ENCODE peak calls at places on chromosomes 5 and 9, in five cellular contexts. N is AG09319, D is iris pigment epithelial cell, R is T-cell, Y is hypothalamus. T is an unnamed sample.

GRCh38 chr5:136620016-136620419 is 254.7 kb upstream of the TRPC7 start:
- DNase-seq in D (peak; percentile 27), R (no peak), N (no peak), Y (no peak), T (no peak)

GRCh38 chr5:141703133-141703561 is 21.1 kb upstream of the ARAP3 start:
- DNase-seq in N (no peak), Y (no peak), R (no peak), D (no peak), T (no peak)

GRCh38 chr9:1049641-1050040 is 516 bp upstream of the DMRT2 start:
- DNase-seq in R (no peak), N (no peak), Y (no peak), D (no peak), T (no peak)

GRCh38 chr5:178984145-178985072 is 10.7 kb downstream of the GRM6 start:
- DNase-seq in N (no peak), D (no peak), R (no peak), Y (no peak), T (no peak)

GRCh38 chr9:108108802-108109448 is 619.4 kb upstream of the KLF4 start:
- DNase-seq in D (no peak), Y (no peak), N (no peak), R (no peak), T (no peak)

GRCh38 chr9:77712533-77713130 is 64.5 kb upstream of the GNA14 start:
- DNase-seq in D (peak; percentile 96), R (no peak), N (no peak), Y (no peak), T (no peak)

GRCh38 chr5:83965431-83965830 is 244.8 kb upstream of the HAPLN1 start:
- DNase-seq in D (no peak), N (no peak), R (no peak), Y (no peak), T (no peak)

GRCh38 chr5:179919487-179920060 is 11.9 kb upstream of the TBC1D9B start:
- DNase-seq in R (no peak), D (no peak), Y (no peak), N (no peak), T (no peak)

GRCh38 chr9:90331826-90332575 is 310.6 kb downstream of the DIRAS2 start:
- DNase-seq in N (no peak), D (peak; percentile 25), R (no peak), Y (no peak), T (no peak)

GRCh38 chr5:80243567-80243966 is 12.3 kb downstream of the SERINC5 start:
- DNase-seq in N (no peak), R (no peak), D (no peak), Y (no peak), T (no peak)

GRCh38 chr9:109908459-109909390 is 128.7 kb downstream of the PALM2AKAP2 start:
- DNase-seq in Y (no peak), N (peak; percentile 44), D (peak; percentile 91), R (no peak), T (no peak)

GRCh38 chr5:18792145-18792544 is 1157.9 kb downstream of the TAF11L14 start:
- DNase-seq in D (peak; percentile 20), N (no peak), Y (no peak), R (no peak), T (no peak)

GRCh38 chr5:1001406-1002270 is 7.0 kb upstream of the NKD2 start:
- DNase-seq in D (no peak), N (no peak), R (no peak), Y (no peak), T (peak; percentile 6)

GRCh38 chr9:1013018-1013417 is 36.6 kb downstream of the DMRT3 start:
- DNase-seq in N (no peak), D (no peak), R (no peak), Y (no peak), T (no peak)

GRCh38 chr9:127854169-127854833 is at the start of gene ENG:
- DNase-seq in D (peak; percentile 59), R (no peak), N (no peak), Y (peak; percentile 14), T (peak; percentile 61)

GRCh38 chr9:24351258-24351657 is 194.4 kb downstream of the IZUMO3 start:
- DNase-seq in D (no peak), N (no peak), Y (no peak), R (no peak), T (no peak)

GRCh38 chr9:117466111-117466510 is 51.3 kb upstream of the ASTN2 start:
- DNase-seq in Y (no peak), R (no peak), D (no peak), N (no peak), T (no peak)

GRCh38 chr9:124342946-124343485 is 72.2 kb downstream of the PSMB7 start:
- DNase-seq in Y (peak; percentile 68), N (peak; percentile 75), D (peak; percentile 88), R (no peak), T (peak; percentile 88)

GRCh38 chr5:140566665-140567064 is 2.0 kb downstream of the SLC35A4 start:
- DNase-seq in Y (no peak), D (no peak), N (no peak), R (no peak), T (no peak)

GRCh38 chr9:126440938-126441337 is 114.3 kb downstream of the MVB12B start:
- DNase-seq in Y (peak; percentile 27), R (no peak), D (no peak), N (peak; percentile 22), T (no peak)

GRCh38 chr9:132994410-132995120 is 16.1 kb downstream of the GFI1B start:
- DNase-seq in D (peak; percentile 42), R (no peak), Y (no peak), N (no peak), T (no peak)

GRCh38 chr9:75147638-75148037 is 59.3 kb downstream of the OSTF1 start:
- DNase-seq in D (peak; percentile 21), N (no peak), R (no peak), Y (no peak), T (no peak)

GRCh38 chr5:158590936-158591863 is 508.5 kb downstream of the EBF1 start:
- DNase-seq in D (peak; percentile 57), N (peak; percentile 83), Y (no peak), R (no peak), T (no peak)

GRCh38 chr5:81650992-81651391 is 99.9 kb downstream of the SSBP2 start:
- DNase-seq in Y (no peak), D (no peak), R (no peak), N (no peak), T (no peak)

GRCh38 chr5:151002250-151002649 is 18.1 kb upstream of the GPX3 start:
- DNase-seq in Y (no peak), D (peak; percentile 33), N (no peak), R (no peak), T (peak; percentile 30)

GRCh38 chr5:107812570-107813141 is 141.9 kb upstream of the EFNA5 start:
- DNase-seq in N (no peak), D (peak; percentile 67), Y (no peak), R (no peak), T (no peak)

GRCh38 chr9:29556317-29556716 is 1983.0 kb upstream of the C9orf72 start:
- DNase-seq in Y (no peak), N (no peak), R (no peak), D (peak; percentile 43), T (peak; percentile 70)

GRCh38 chr5:59187772-59188347 is 605.0 kb downstream of the RAB3C start:
- DNase-seq in Y (no peak), N (no peak), R (no peak), D (peak; percentile 76), T (no peak)

GRCh38 chr5:9546973-9547947 is 1.4 kb upstream of the SEMA5A start:
- DNase-seq in N (no peak), D (peak; percentile 59), R (no peak), Y (no peak), T (peak; percentile 14)

GRCh38 chr9:135951889-135952663 is 9.1 kb downstream of the UBAC1 start:
- DNase-seq in D (peak; percentile 95), Y (no peak), R (no peak), N (no peak), T (no peak)

GRCh38 chr5:1111727-1112289 is at the start of gene SLC12A7:
- DNase-seq in R (peak; percentile 68), Y (no peak), D (no peak), N (no peak), T (peak; percentile 66)

GRCh38 chr5:172178301-172179031 is 9.6 kb downstream of the STK10 start:
- DNase-seq in Y (no peak), N (no peak), R (peak; percentile 53), D (no peak), T (no peak)

GRCh38 chr5:8675182-8675581 is 806.2 kb downstream of the MTRR start:
- DNase-seq in R (no peak), Y (no peak), D (no peak), N (no peak), T (no peak)

GRCh38 chr5:177396807-177397206 is 3.7 kb downstream of the PFN3 start:
- DNase-seq in R (no peak), Y (no peak), D (no peak), N (no peak), T (no peak)

GRCh38 chr9:93896093-93896492 is 59.1 kb downstream of the BARX1 start:
- DNase-seq in D (no peak), N (no peak), Y (no peak), R (no peak), T (no peak)

GRCh38 chr5:124180523-124181461 is 565.6 kb downstream of the ZNF608 start:
- DNase-seq in N (peak; percentile 89), Y (no peak), D (no peak), R (no peak), T (no peak)